ENCODE peak calls at places on chromosomes 6 and 20, in ten cellular contexts. E is progenitor cell of endocrine pancreas, N is lower leg skin, L is ascending aorta, K is spleen, C is AG09319, P is AG09309, S is PC-9, O is uterus, M is kidney. F is an unnamed sample.

GRCh38 chr6:112086744-112087135 is 542 bp downstream of the TUBE1 start:
- DNase-seq in P (peak; percentile 18), L (no peak), S (peak; percentile 64), C (peak; percentile 3), K (no peak), N (no peak), O (no peak), E (no peak), M (no peak), F (no peak)

GRCh38 chr6:53598584-53598983 is 53.7 kb upstream of the GCLC start:
- DNase-seq in E (no peak), L (no peak), O (no peak), K (no peak), N (no peak), P (no peak), C (no peak), S (no peak), M (no peak), F (no peak)

GRCh38 chr20:57398901-57399535 is 7.8 kb downstream of the RBM38 start:
- DNase-seq in L (no peak), C (no peak), O (no peak), S (no peak), N (no peak), P (no peak), M (peak; percentile 59), E (no peak), K (peak; percentile 82), F (no peak)

GRCh38 chr6:392441-393390 is 1.2 kb downstream of the IRF4 start:
- DNase-seq in S (no peak), P (no peak), O (no peak), C (no peak), E (no peak), K (peak; percentile 86), N (no peak), M (peak; percentile 77), L (no peak), F (peak; percentile 79)

GRCh38 chr6:91812596-91813274 is 1225.9 kb upstream of the MAP3K7 start:
- DNase-seq in S (no peak), O (no peak), M (no peak), C (no peak), K (no peak), P (no peak), E (no peak), N (no peak), L (no peak), F (no peak)

GRCh38 chr6:125314019-125314581 is 12.3 kb upstream of the HDDC2 start:
- DNase-seq in E (peak; percentile 22), N (peak; percentile 66), O (peak; percentile 37), C (no peak), P (no peak), S (peak; percentile 59), K (no peak), M (no peak), L (peak; percentile 87), F (peak; percentile 85)

GRCh38 chr6:168370310-168370991 is 50.9 kb upstream of the DACT2 start:
- DNase-seq in C (no peak), L (peak; percentile 83), O (peak; percentile 84), S (no peak), P (no peak), E (peak; percentile 69), K (peak; percentile 78), N (peak; percentile 54), M (peak; percentile 87), F (peak; percentile 94)

GRCh38 chr20:12252793-12253192 is 335.1 kb downstream of the BTBD3 start:
- DNase-seq in O (no peak), S (no peak), M (no peak), P (no peak), N (no peak), E (no peak), K (no peak), L (no peak), C (no peak), F (peak; percentile 67)

GRCh38 chr6:142752348-142752747 is 192.6 kb downstream of the HIVEP2 start:
- DNase-seq in L (no peak), P (no peak), S (no peak), N (no peak), K (no peak), M (no peak), C (no peak), E (no peak), O (no peak), F (no peak)

GRCh38 chr6:142757827-142758226 is 187.1 kb downstream of the HIVEP2 start:
- DNase-seq in C (no peak), M (no peak), L (no peak), S (no peak), O (no peak), K (no peak), E (no peak), N (no peak), P (no peak), F (no peak)

GRCh38 chr6:142758257-142759025 is 186.5 kb downstream of the HIVEP2 start:
- DNase-seq in C (no peak), K (no peak), S (no peak), E (no peak), N (no peak), P (no peak), L (no peak), M (no peak), O (no peak), F (no peak)

GRCh38 chr6:142753196-142753595 is 191.8 kb downstream of the HIVEP2 start:
- DNase-seq in E (no peak), N (no peak), O (no peak), S (no peak), L (no peak), C (no peak), K (no peak), M (no peak), P (no peak), F (no peak)

DNA sequence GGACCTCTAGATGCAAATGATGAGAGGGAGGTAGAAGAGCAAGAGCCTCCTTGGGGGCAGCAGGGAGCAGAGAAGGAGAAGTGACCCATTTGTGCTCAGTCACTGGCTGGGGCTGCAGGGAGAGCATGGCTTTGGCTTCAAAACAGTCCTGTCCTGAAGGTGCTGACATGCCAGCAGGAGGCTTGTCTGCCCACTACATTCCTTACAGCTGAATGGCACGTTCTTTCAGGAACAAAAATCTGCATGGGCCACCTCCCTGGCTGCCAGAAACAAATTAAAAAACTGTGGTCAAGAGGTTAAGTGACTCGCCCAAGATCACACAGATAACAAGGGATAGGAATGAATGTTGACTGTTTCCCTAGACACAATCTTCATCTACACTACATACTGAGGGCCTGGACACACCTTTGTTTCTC is 188.8 kb downstream of the HIVEP2 start:
- DNase-seq in O (no peak), P (peak; percentile 57), C (no peak), K (no peak), N (no peak), S (peak; percentile 97), E (no peak), M (no peak), L (no peak), F (peak; percentile 66)
- TF ChIP-seq CTCF in O (no peak), P (peak; percentile 30), C (no peak), K (no peak), N (no peak), S (peak; percentile 22), E (no peak), M (no peak), L (no peak), F (peak; percentile 42)

DNA sequence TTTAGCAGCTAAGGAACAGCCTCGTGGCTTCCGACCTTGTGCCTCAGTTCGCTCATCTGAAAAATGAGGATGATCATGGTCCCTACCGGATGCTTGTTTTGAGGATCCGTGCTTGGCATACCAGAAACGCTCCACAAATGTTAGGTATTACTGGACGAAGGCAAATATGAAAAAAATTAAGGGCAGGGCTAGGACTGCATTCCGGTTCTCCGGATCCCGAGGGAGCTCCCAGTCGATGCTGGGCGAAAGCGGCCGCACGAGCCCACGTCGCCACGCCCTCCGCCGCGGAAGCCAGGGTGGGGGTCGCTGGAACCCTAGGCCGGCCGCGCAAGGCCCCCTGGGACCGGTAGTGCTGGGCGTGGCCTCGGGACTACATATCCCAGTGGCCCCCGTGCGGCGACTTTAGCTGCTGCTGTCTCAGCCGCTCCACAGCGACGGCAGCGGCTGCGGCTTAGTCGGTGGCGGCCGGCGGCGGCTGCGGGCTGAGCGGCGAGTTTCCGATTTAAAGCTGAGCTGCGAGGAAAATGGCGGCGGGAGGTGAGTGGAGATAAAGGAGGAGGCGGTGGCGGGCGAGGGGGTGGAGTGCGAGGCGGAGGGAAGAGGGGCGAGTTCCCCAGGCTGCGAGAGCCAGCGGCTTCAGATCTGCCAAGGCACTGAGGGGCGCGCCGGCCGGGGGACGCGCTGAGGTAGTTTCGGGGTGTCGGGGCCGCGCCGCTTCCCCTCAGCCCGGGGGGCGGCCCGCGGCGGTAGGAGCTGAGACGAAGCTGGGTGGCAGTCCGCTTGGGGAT is at the start of gene NCOA3:
- DNase-seq in S (peak; percentile 90), N (peak; percentile 87), P (peak; percentile 71), C (peak; percentile 84), E (peak; percentile 95), L (peak; percentile 96), K (peak; percentile 98), O (peak; percentile 89), M (peak; percentile 98), F (peak; percentile 99)
- TF ChIP-seq CTCF in S (peak; percentile 68), N (no peak), P (peak; percentile 45), C (peak; percentile 32), E (peak; percentile 51), L (peak; percentile 60), K (peak; percentile 83), O (peak; percentile 77), M (peak; percentile 48), F (peak; percentile 56)

DNA sequence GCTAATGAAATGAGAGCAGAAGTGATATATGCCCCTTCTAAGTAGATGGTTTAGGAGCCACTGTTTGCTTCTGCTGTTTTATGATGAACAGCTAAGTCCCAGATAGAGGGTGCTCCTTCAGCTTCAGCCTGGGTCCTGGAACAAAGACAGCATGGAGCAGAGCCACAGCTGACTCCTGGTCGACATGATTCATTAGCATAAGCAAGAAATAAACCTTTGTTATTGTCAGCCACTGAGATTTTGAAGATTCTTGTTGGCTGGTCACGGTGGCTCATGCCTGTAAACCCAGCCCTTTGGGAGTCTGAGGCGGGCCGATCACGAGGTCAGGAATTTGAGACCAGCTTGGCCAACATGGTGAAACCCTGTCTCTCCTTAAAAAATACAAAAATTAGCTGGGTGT is 47.7 kb upstream of the ARMC2 start:
- DNase-seq in L (no peak), E (no peak), S (no peak), N (no peak), C (no peak), O (no peak), P (peak; percentile 51), M (no peak), K (no peak), F (no peak)
- TF ChIP-seq CTCF in L (no peak), E (no peak), S (no peak), N (no peak), C (no peak), O (no peak), P (no peak), M (no peak), K (no peak), F (no peak)

GRCh38 chr20:9460518-9460917 is 53.9 kb upstream of the LAMP5 start:
- DNase-seq in O (no peak), K (no peak), P (no peak), S (no peak), M (no peak), E (no peak), C (no peak), N (no peak), L (no peak), F (no peak)

GRCh38 chr20:9457055-9457454 is 57.3 kb upstream of the LAMP5 start:
- DNase-seq in S (no peak), L (no peak), M (no peak), P (no peak), C (no peak), O (no peak), E (no peak), N (no peak), K (no peak), F (no peak)

GRCh38 chr20:9454781-9455180 is 59.6 kb upstream of the LAMP5 start:
- DNase-seq in P (no peak), K (no peak), O (no peak), N (no peak), L (no peak), M (no peak), E (no peak), C (no peak), S (no peak), F (no peak)

GRCh38 chr20:9458075-9458818 is 56.1 kb upstream of the LAMP5 start:
- DNase-seq in P (no peak), E (no peak), C (no peak), S (no peak), K (no peak), O (no peak), L (no peak), N (no peak), M (no peak), F (peak; percentile 76)
- TF ChIP-seq CTCF in P (peak; percentile 37), E (peak; percentile 32), C (peak; percentile 19), S (no peak), K (no peak), O (no peak), L (no peak), N (no peak), M (no peak), F (peak; percentile 72)

F was measured in endodermal cell.